ENCODE peak calls at places on chromosomes 4 and X, in four cellular contexts. G, M, C and L are unnamed samples.
A peak's percentile ranks its signal among the peaks of the same experiment; 100 is the strongest.

GRCh38 chr4:110516106-110516922 is 40.4 kb downstream of the ENPEP start:
- DNase-seq in C (peak; percentile 78), M (peak; percentile 61), G (no peak), L (peak; percentile 58)

GRCh38 chr4:165991325-165992180 is 118.5 kb downstream of the TLL1 start:
- DNase-seq in G (no peak), C (peak; percentile 69), M (no peak), L (no peak)

GRCh38 chr4:15024386-15024785 is 22.1 kb downstream of the CPEB2 start:
- DNase-seq in M (no peak), C (peak; percentile 46), G (no peak), L (no peak)

GRCh38 chr4:89868999-89869589 is 25.6 kb upstream of the MMRN1 start:
- DNase-seq in C (peak; percentile 25), G (no peak), M (no peak), L (no peak)

GRCh38 chrX:20995829-20996228 is 378.4 kb upstream of the CNKSR2 start:
- DNase-seq in G (no peak), C (no peak), M (no peak), L (no peak)

GRCh38 chrX:29431895-29432294 is 783.5 kb upstream of the MAGEB2 start:
- DNase-seq in M (no peak), C (peak; percentile 13), G (no peak), L (no peak)

GRCh38 chr4:168593399-168593798 is 96.5 kb downstream of the PALLD start:
- DNase-seq in C (peak; percentile 44), G (no peak), M (no peak), L (no peak)

GRCh38 chr4:185966997-185967775 is 101.8 kb upstream of the TLR3 start:
- DNase-seq in M (no peak), C (no peak), G (no peak), L (no peak)

GRCh38 chr4:67765401-67765800 is 11.2 kb upstream of the GNRHR start:
- DNase-seq in M (no peak), C (no peak), G (no peak), L (no peak)

GRCh38 chr4:153115322-153116100 is 88.7 kb upstream of the TRIM2 start:
- DNase-seq in M (peak; percentile 26), G (peak; percentile 77), C (peak; percentile 80), L (peak; percentile 47)

DNA sequence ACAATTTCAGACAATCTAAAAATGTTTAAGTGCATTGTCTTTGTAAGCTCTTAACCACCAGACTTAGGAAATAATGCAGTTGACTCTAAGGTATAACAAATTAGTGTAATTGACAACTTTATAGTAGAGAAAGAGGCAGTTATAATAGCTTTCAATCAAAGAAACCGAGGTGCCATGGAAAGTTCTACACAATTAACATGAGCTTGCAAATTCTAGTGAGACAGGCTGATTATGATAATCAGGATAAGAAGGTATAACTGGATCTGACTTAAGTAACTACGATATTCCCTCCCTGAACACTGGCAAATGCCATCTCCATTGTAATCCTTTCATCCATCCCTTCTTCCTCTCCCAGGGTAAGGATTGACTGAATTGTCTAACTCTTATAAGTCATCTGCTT is 11.4 kb upstream of the KLHL5 start:
- DNase-seq in G (no peak), M (no peak), C (no peak), L (no peak)
- TF ChIP-seq CTCF in G (no peak), M (no peak), C (no peak), L (no peak)

GRCh38 chr4:161803171-161803570 is 360.6 kb downstream of the FSTL5 start:
- DNase-seq in M (no peak), G (no peak), C (no peak), L (no peak)
- TF ChIP-seq CTCF in M (no peak), G (no peak), C (no peak), L (no peak)

DNA sequence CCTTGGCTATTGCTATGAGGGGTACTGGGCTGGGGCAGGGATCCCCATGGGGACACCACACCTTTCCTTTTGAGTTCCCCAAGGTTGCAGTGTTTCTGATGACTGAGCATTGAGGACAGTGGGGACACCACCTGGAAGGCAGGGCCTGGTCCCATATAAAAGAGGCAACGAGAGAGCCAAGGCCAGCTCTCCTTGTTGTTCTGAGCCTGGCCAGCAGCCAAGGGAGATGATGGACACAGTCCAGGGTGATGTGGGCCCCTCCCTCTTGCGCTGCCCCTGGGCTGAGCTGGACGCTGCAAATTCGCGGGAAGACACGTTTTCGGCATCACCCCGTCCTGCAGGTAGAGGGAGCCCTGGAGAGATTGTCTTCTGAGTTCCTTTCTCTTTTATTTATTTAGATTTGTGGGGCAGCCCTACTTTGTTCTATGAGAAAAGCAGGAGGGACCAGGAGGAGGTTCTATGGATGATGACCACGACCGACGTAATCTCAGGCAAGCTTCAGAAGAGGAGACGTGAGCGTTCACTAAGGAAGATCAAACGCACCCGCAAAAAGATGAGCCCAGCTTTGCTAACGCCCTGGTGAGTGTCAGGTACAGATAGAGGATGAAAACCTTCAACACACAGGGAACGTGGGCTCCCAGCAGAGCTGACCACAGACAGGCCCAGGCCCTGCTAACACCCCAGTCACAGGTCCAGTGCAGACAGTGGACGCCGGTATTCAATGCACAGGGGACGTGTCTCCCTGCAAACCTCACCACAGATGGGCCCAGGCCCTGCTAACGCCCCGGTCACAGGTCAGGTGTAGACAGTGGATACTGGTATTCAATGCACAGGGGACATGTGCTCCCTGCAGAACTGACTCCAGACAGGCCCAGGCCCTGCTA is 97.4 kb downstream of the SHOX start:
- DNase-seq in C (no peak), M (no peak), G (no peak), L (no peak)
- TF ChIP-seq CTCF in C (no peak), M (peak; percentile 17), G (peak; percentile 9), L (no peak)

GRCh38 chr4:93152461-93152860 is 676.1 kb upstream of the ATOH1 start:
- DNase-seq in G (no peak), C (no peak), M (no peak), L (no peak)

GRCh38 chr4:93157984-93158383 is 670.6 kb upstream of the ATOH1 start:
- DNase-seq in C (no peak), G (no peak), M (peak; percentile 3), L (no peak)
- TF ChIP-seq CTCF in C (no peak), G (peak; percentile 28), M (no peak), L (no peak)

DNA sequence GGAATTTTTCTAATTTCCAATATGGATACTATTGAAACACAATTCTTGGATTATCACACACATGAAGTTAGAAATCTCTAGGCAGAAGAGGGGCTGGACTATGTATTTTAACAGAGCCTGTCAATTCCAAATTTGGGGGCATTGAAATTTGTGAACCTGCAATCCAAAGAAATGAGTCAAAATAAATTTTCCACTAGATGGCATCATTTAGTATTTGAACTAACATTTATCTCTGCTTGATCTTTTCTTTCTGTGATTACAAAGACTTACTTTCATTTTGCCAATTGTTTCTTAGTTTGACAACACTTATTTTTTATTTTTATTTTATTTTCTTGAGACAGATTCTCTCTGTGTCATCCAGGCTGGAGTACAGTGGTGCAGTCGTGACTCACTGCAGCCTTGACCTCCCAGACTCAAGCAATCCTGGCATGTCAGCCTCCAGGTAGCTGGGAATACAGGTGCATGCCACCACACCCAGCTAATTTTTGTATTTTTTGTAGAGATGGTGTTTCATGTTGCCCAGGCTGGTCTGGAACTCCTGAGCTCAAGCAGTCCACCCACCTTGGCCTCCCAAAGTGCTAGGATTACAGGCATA is 2.7 kb upstream of the PYURF start:
- DNase-seq in G (no peak), M (peak; percentile 33), C (peak; percentile 37), L (no peak)
- TF ChIP-seq CTCF in G (no peak), M (no peak), C (no peak), L (peak; percentile 23)

GRCh38 chr4:26085581-26085980 is 171.6 kb downstream of the SMIM20 start:
- DNase-seq in G (no peak), C (no peak), M (no peak), L (no peak)

GRCh38 chr4:26086621-26087068 is 172.6 kb downstream of the SMIM20 start:
- DNase-seq in G (no peak), M (no peak), C (no peak), L (no peak)

GRCh38 chr4:26083987-26084386 is 170.0 kb downstream of the SMIM20 start:
- DNase-seq in G (peak; percentile 95), M (peak; percentile 41), C (peak; percentile 86), L (no peak)

GRCh38 chr4:26082565-26082964 is 168.5 kb downstream of the SMIM20 start:
- DNase-seq in C (no peak), G (no peak), M (no peak), L (no peak)

GRCh38 chr4:26084414-26084813 is 170.4 kb downstream of the SMIM20 start:
- DNase-seq in G (no peak), C (no peak), M (no peak), L (no peak)
- TF ChIP-seq CTCF in G (peak; percentile 10), C (no peak), M (no peak), L (no peak)

GRCh38 chrX:69096963-69097362 is 68.3 kb downstream of the PJA1 start:
- DNase-seq in G (no peak), M (no peak), C (no peak), L (no peak)

GRCh38 chrX:69097451-69098236 is 67.6 kb downstream of the PJA1 start:
- DNase-seq in G (no peak), M (no peak), C (no peak), L (no peak)

GRCh38 chrX:69090022-69090421 is 75.2 kb downstream of the PJA1 start:
- DNase-seq in M (no peak), C (no peak), G (no peak), L (no peak)

GRCh38 chrX:69095260-69095659 is 70.0 kb downstream of the PJA1 start:
- DNase-seq in G (no peak), C (no peak), M (no peak), L (no peak)

DNA sequence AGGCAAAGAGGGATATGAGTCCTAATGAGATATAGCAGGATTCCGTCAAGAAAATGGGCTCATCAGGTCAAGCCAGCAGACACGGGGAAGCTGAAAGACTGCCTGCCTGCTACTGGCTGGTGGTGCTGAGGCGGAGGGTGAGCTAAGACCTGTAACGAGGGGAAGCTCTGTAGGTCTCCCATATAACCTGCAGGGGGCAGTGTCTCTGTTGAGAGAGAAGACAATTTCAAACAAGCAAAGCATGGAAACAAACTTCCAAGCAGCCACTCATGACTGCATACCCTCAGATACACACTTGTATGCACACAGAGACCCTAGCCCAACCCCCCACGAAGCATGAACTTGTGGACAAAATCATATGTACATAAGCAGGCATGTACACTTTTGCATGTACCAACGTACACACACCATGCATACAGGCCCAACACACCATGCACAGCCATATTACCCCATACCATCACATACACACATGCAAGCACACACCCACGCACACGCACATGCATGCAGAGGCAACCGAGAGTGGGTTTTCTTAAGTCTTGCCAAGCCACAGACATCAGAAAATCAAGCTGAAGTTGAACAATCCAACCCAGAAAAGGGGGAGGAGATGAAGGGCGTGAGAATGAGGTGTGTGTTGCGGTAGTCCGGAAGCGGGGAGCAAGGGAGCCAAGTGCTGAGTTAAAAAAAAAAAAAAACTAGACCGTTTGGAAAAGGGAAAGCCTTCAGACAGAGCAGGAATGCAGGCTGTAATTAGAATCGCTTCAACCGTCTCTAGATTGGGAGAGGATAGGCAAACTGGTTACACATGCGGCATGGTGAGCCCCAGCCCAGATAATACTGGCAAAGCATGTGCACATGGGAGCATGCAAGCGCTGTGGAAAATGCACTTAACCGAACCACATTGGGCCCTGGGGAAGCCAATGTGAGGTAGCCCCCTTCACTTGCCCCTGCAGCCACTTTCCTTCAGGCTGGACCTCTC is 71.0 kb downstream of the PJA1 start:
- DNase-seq in G (no peak), M (peak; percentile 64), C (peak; percentile 68), L (no peak)
- TF ChIP-seq CTCF in G (peak; percentile 60), M (peak; percentile 59), C (peak; percentile 40), L (peak; percentile 47)

GRCh38 chrX:132876509-132876837 is 82.0 kb downstream of the HS6ST2 start:
- DNase-seq in C (no peak), M (no peak), G (no peak), L (no peak)
- TF ChIP-seq CTCF in C (no peak), M (no peak), G (no peak), L (no peak)